ENCODE peak calls at places on chromosomes 4 and X, in five cellular contexts. I is IMR-90, W is colonic mucosa, O is ovary, X is prostate gland. S is an unnamed sample.

GRCh38 chrX:13939741-13940597 is 89.7 kb downstream of the GEMIN8 start:
- DNase-seq in O (no peak), X (no peak), I (no peak), W (no peak), S (no peak)

GRCh38 chr4:106766519-106766918 is 269.6 kb downstream of the DKK2 start:
- DNase-seq in W (no peak), X (no peak), I (no peak), O (no peak), S (no peak)

GRCh38 chrX:141341341-141341740 is 99.0 kb upstream of the SPANXC start:
- DNase-seq in X (no peak), I (peak; percentile 83), W (no peak), O (no peak), S (peak; percentile 40)

GRCh38 chrX:3550160-3550765 is 163.2 kb downstream of the PRKX start:
- DNase-seq in I (no peak), X (no peak), W (peak; percentile 23), O (no peak), S (no peak)

GRCh38 chr4:81449018-81449417 is 22.7 kb downstream of the RASGEF1B start:
- DNase-seq in O (no peak), W (no peak), X (no peak), I (peak; percentile 40), S (no peak)

GRCh38 chrX:71871367-71871766 is 39.3 kb upstream of the NHSL2 start:
- DNase-seq in X (no peak), W (no peak), O (no peak), I (peak; percentile 31), S (peak; percentile 22)

GRCh38 chr4:76960014-76960413 is 10.5 kb downstream of the SEPTIN11 start:
- DNase-seq in I (no peak), X (no peak), O (no peak), W (no peak), S (no peak)

GRCh38 chr4:133581971-133582619 is 433.0 kb downstream of the PCDH10 start:
- DNase-seq in I (no peak), O (no peak), X (no peak), W (no peak), S (no peak)

GRCh38 chr4:77308843-77309242 is 151.8 kb downstream of the CCNG2 start:
- DNase-seq in I (peak; percentile 35), X (no peak), W (no peak), O (no peak), S (peak; percentile 59)

GRCh38 chr4:158020734-158021346 is 152.0 kb downstream of the GASK1B start:
- DNase-seq in X (no peak), W (no peak), I (peak; percentile 95), O (no peak), S (peak; percentile 62)

GRCh38 chrX:31331928-31332327 is 260.1 kb upstream of the FTHL17 start:
- DNase-seq in O (no peak), W (no peak), I (no peak), X (no peak), S (no peak)

GRCh38 chr4:86099348-86099747 is 260.5 kb downstream of the MAPK10 start:
- DNase-seq in W (no peak), O (no peak), X (no peak), I (no peak), S (no peak)

GRCh38 chr4:10075953-10076391 is 40.6 kb downstream of the WDR1 start:
- DNase-seq in X (no peak), O (no peak), I (no peak), W (no peak), S (no peak)

GRCh38 chr4:10074076-10074766 is 42.4 kb downstream of the WDR1 start:
- DNase-seq in W (no peak), X (no peak), O (no peak), I (no peak), S (no peak)

GRCh38 chr4:10072420-10073017 is 44.1 kb downstream of the WDR1 start:
- DNase-seq in X (no peak), O (no peak), I (no peak), W (no peak), S (no peak)

GRCh38 chr4:10075158-10075863 is 41.3 kb downstream of the WDR1 start:
- DNase-seq in X (no peak), I (no peak), W (peak; percentile 16), O (no peak), S (no peak)

DNA sequence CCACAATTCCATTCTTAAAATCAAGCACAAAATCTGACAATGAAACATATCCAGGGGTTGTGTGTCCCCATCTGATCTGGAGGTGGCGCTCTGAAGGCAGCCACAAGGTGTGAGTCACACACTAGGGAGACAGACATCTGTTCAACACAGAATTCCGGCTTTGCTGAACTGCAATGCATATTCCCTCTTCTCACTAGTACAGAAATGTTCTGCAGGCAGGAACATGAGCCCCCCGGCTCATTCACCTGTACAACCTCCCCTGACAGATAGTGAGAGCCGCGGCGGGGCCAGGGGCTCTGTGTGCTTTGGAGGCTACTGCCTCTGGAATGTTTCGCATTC is 41.9 kb downstream of the WDR1 start:
- DNase-seq in W (no peak), O (no peak), I (peak; percentile 70), X (no peak), S (peak; percentile 29)
- TF ChIP-seq CTCF in W (no peak), O (no peak), I (peak; percentile 61), X (no peak), S (peak; percentile 33)

GRCh38 chr4:159780196-159780922 is 677.5 kb downstream of the RAPGEF2 start:
- DNase-seq in X (no peak), I (no peak), O (no peak), W (no peak), S (no peak)
- H3K27ac ChIP-seq in X (no peak overlapping the region), I (no peak overlapping the region), O (no peak overlapping the region), W (no peak overlapping the region), S (no peak overlapping the region)

GRCh38 chr4:185222598-185222997 is 13.2 kb downstream of the SNX25 start:
- DNase-seq in O (no peak), X (no peak), I (peak; percentile 87), W (no peak), S (no peak)

GRCh38 chr4:185227713-185228278 is 18.4 kb downstream of the SNX25 start:
- DNase-seq in X (no peak), W (no peak), I (no peak), O (no peak), S (no peak)

GRCh38 chr4:185224597-185224996 is 15.2 kb downstream of the SNX25 start:
- DNase-seq in I (no peak), X (no peak), W (no peak), O (no peak), S (no peak)

GRCh38 chr4:185229021-185229818 is 19.8 kb downstream of the SNX25 start:
- DNase-seq in I (no peak), O (no peak), W (no peak), X (no peak), S (no peak)

DNA sequence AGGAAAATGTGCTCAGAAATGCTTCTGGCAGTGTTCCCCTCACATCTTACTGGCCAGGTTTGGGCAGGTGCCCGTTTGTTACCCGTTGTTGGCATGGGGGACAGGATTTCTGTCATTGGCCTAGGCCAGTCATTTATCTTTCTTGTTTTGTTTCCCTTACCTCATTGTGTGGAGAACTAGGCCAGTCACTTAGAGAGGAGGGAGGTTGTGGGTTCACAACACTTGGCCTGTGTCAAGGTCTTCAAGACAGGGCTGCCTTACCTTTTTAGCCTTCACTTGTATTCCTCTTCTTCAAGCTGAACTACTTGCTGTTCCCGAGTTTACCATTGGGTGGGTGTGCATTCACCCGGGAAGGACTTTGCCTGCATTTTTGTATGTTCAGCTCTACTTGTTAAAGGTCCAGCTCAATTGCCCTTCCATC is 17.7 kb downstream of the SNX25 start:
- DNase-seq in W (no peak), I (peak; percentile 13), O (no peak), X (no peak), S (no peak)
- TF ChIP-seq CTCF in W (no peak), I (no peak), O (no peak), X (no peak), S (no peak)

DNA sequence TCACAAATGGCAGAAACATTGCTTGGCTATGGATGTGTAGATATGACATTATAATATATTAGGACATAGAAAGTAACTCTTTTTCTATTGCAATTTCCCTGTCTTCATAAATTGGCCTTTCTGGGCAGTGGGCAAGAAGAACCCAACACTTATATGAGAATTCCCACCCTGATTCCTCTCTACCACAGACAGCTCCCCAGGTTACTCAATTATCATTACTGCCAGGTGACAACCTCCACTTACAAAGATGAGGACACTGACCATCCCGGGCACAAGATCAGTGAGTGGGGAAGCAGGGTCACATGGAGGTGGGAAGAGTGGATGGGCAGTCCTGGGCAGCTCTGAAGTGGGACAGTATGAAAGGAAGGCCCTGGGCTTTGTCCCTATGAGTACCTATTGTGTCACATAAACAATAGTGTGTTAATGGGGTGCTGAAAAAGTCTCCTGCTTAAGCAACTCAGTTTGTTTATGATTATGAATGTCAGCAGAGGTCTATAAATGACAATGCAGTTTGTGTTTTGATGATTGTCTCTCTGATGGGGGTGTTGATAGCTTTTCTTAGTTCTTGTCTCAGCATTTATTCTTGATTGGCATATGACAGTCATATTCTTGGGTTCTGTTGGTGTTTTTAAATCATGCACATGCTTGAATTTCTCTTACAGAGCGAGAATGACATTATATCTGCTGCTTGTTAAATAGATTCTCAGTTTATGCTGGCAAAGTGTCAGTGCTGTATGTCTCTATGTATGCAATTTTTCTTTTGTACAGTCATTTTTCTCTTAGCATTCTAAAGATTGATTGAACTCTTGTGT is 99.9 kb downstream of the SLIT2 start:
- DNase-seq in X (no peak), W (no peak), O (no peak), I (no peak), S (no peak)
- H3K27ac ChIP-seq in X (no peak overlapping the region), W (no peak overlapping the region), O (no peak overlapping the region), I (no peak overlapping the region), S (no peak overlapping the region)